ENCODE peak calls at places on chromosomes 4 and X, in six cellular contexts. One of them, this sample, is unnamed.

GRCh38 chr4:86011117-86011516 is 348.7 kb downstream of the MAPK10 start:
- DNase-seq in mesothelial cell of epicardium: no peak
- DNase-seq in suprapubic skin: no peak
- DNase-seq in A549: no peak
- DNase-seq in tibial artery: no peak
- DNase-seq in Peyer's patch: no peak
- DNase-seq in this sample: no peak

GRCh38 chrX:101190736-101191135 is 28.9 kb upstream of the DRP2 start:
- DNase-seq in mesothelial cell of epicardium: no peak
- DNase-seq in suprapubic skin: no peak
- DNase-seq in A549: no peak
- DNase-seq in tibial artery: no peak
- DNase-seq in Peyer's patch: no peak
- DNase-seq in this sample: no peak

GRCh38 chr4:145938618-145939177 is at the start of gene ZNF827:
- DNase-seq in mesothelial cell of epicardium: peak; percentile 27
- DNase-seq in suprapubic skin: peak; percentile 67
- DNase-seq in A549: peak; percentile 73
- DNase-seq in tibial artery: peak; percentile 83
- DNase-seq in Peyer's patch: peak; percentile 88
- DNase-seq in this sample: peak; percentile 78

GRCh38 chr4:176780995-176781738 is 11.6 kb downstream of the VEGFC start:
- DNase-seq in mesothelial cell of epicardium: no peak
- DNase-seq in suprapubic skin: no peak
- DNase-seq in A549: peak; percentile 38
- DNase-seq in tibial artery: no peak
- DNase-seq in Peyer's patch: no peak
- DNase-seq in this sample: no peak

GRCh38 chrX:40105016-40105790 is 7.4 kb upstream of the BCOR start:
- DNase-seq in mesothelial cell of epicardium: no peak
- DNase-seq in suprapubic skin: no peak
- DNase-seq in A549: no peak
- DNase-seq in tibial artery: peak; percentile 76
- DNase-seq in Peyer's patch: peak; percentile 72
- DNase-seq in this sample: peak; percentile 57

GRCh38 chr4:140135529-140136021 is 18.4 kb downstream of the MAML3 start:
- DNase-seq in mesothelial cell of epicardium: peak; percentile 60
- DNase-seq in suprapubic skin: no peak
- DNase-seq in A549: peak; percentile 58
- DNase-seq in tibial artery: no peak
- DNase-seq in Peyer's patch: no peak
- DNase-seq in this sample: peak; percentile 15

GRCh38 chr4:69781458-69782418 is 21.3 kb upstream of the SULT1B1 start:
- DNase-seq in mesothelial cell of epicardium: no peak
- DNase-seq in suprapubic skin: no peak
- DNase-seq in A549: no peak
- DNase-seq in tibial artery: no peak
- DNase-seq in Peyer's patch: no peak
- DNase-seq in this sample: no peak

GRCh38 chr4:168854216-168854921 is 155.7 kb downstream of the CBR4 start:
- DNase-seq in mesothelial cell of epicardium: no peak
- DNase-seq in suprapubic skin: no peak
- DNase-seq in A549: no peak
- DNase-seq in tibial artery: no peak
- DNase-seq in Peyer's patch: no peak
- DNase-seq in this sample: no peak

GRCh38 chrX:30065226-30065625 is 150.1 kb upstream of the MAGEB2 start:
- DNase-seq in mesothelial cell of epicardium: no peak
- DNase-seq in suprapubic skin: no peak
- DNase-seq in A549: no peak
- DNase-seq in tibial artery: no peak
- DNase-seq in Peyer's patch: no peak
- DNase-seq in this sample: no peak

GRCh38 chr4:1567808-1568581 is 116.1 kb downstream of the FAM53A start:
- DNase-seq in mesothelial cell of epicardium: no peak
- DNase-seq in suprapubic skin: peak; percentile 57
- DNase-seq in A549: no peak
- DNase-seq in tibial artery: no peak
- DNase-seq in Peyer's patch: no peak
- DNase-seq in this sample: no peak

GRCh38 chr4:168451744-168452394 is 28.4 kb downstream of the DDX60L start:
- DNase-seq in mesothelial cell of epicardium: no peak
- DNase-seq in suprapubic skin: no peak
- DNase-seq in A549: peak; percentile 81
- DNase-seq in tibial artery: no peak
- DNase-seq in Peyer's patch: no peak
- DNase-seq in this sample: no peak

GRCh38 chr4:8008391-8008790 is 68.7 kb upstream of the AFAP1 start:
- DNase-seq in mesothelial cell of epicardium: no peak
- DNase-seq in suprapubic skin: no peak
- DNase-seq in A549: no peak
- DNase-seq in tibial artery: no peak
- DNase-seq in Peyer's patch: no peak
- DNase-seq in this sample: no peak

GRCh38 chr4:55503164-55503563 is 43.5 kb downstream of the CLOCK start:
- DNase-seq in mesothelial cell of epicardium: no peak
- DNase-seq in suprapubic skin: no peak
- DNase-seq in A549: peak; percentile 2
- DNase-seq in tibial artery: no peak
- DNase-seq in Peyer's patch: no peak
- DNase-seq in this sample: no peak

GRCh38 chr4:86961605-86962295 is 26.9 kb downstream of the AFF1 start:
- DNase-seq in mesothelial cell of epicardium: no peak
- DNase-seq in suprapubic skin: no peak
- DNase-seq in A549: peak; percentile 11
- DNase-seq in tibial artery: no peak
- DNase-seq in Peyer's patch: peak; percentile 62
- DNase-seq in this sample: peak; percentile 41

DNA sequence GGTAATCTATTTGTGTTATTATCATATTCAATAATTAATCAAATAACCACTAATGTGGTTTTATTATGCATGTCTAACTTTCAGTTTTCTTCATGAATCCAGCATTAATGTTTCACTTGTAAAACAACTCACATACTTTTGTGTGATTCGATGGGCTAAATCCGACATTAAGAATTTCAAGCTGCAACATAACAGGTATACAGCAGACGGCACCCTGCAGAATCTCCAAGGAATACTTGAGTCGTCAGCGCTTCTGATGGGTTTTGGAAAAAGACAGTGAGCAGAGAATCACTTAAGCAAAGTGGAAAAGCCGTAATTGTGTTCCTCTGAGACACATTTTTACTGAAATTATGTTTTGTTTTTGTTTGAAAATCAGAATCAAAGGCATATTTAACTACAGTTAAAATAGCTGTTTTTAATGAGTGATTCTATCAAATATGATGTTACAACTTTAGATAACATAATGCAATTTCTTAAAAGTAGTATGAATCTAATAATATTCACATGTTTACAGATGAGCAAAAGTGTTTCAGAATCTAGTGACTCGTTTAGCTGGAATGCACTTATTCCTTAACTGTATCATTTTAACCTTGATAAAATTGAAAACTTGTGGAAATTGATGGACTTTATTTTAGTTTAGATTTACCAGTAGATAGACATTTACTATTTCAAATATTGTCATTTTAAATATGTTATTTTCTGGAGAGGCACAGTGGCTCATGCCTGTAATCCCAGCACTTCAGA is 514.8 kb downstream of the CCSER1 start:
- DNase-seq in mesothelial cell of epicardium: no peak
- DNase-seq in suprapubic skin: no peak
- DNase-seq in A549: no peak
- DNase-seq in tibial artery: no peak
- DNase-seq in Peyer's patch: no peak
- DNase-seq in this sample: no peak
- TF ChIP-seq CTCF in mesothelial cell of epicardium: no peak
- TF ChIP-seq CTCF in suprapubic skin: no peak
- TF ChIP-seq CTCF in A549: no peak
- TF ChIP-seq CTCF in tibial artery: no peak
- TF ChIP-seq CTCF in Peyer's patch: no peak
- TF ChIP-seq CTCF in this sample: no peak

GRCh38 chr4:112327950-112328349 is 30.8 kb downstream of the ALPK1 start:
- DNase-seq in mesothelial cell of epicardium: no peak
- DNase-seq in suprapubic skin: no peak
- DNase-seq in A549: peak; percentile 27
- DNase-seq in tibial artery: no peak
- DNase-seq in Peyer's patch: no peak
- DNase-seq in this sample: no peak
- TF ChIP-seq CTCF in mesothelial cell of epicardium: peak; percentile 25
- TF ChIP-seq CTCF in suprapubic skin: no peak
- TF ChIP-seq CTCF in A549: peak; percentile 51
- TF ChIP-seq CTCF in tibial artery: peak; percentile 18
- TF ChIP-seq CTCF in Peyer's patch: no peak
- TF ChIP-seq CTCF in this sample: peak; percentile 26

DNA sequence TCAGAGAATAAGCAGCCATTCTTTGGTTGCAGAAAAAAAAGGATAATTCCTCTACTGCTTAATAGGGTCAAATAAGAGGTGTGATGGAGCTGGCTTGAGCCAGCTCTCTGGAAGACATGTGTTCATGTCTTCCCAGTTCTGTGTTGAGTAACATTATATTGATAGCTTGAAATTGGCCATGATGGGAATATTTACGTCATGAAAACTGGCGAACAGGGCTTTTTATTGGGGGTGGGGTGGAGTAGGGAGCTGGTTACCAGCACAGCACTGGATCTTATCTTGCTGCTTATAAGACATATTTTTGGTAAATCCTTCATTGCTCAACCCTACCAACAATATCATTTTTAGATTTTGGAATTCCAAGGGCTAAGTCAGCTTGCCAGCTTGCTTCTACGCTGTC is 25.4 kb upstream of the GBA3 start:
- DNase-seq in mesothelial cell of epicardium: no peak
- DNase-seq in suprapubic skin: no peak
- DNase-seq in A549: no peak
- DNase-seq in tibial artery: no peak
- DNase-seq in Peyer's patch: no peak
- DNase-seq in this sample: no peak
- TF ChIP-seq CTCF in mesothelial cell of epicardium: no peak
- TF ChIP-seq CTCF in suprapubic skin: no peak
- TF ChIP-seq CTCF in A549: no peak
- TF ChIP-seq CTCF in tibial artery: no peak
- TF ChIP-seq CTCF in Peyer's patch: no peak
- TF ChIP-seq CTCF in this sample: no peak

GRCh38 chr4:118740869-118741268 is 55.7 kb downstream of the METTL14 start:
- DNase-seq in mesothelial cell of epicardium: no peak
- DNase-seq in suprapubic skin: no peak
- DNase-seq in A549: no peak
- DNase-seq in tibial artery: no peak
- DNase-seq in Peyer's patch: no peak
- DNase-seq in this sample: no peak
- TF ChIP-seq CTCF in mesothelial cell of epicardium: peak; percentile 90
- TF ChIP-seq CTCF in suprapubic skin: no peak
- TF ChIP-seq CTCF in A549: peak; percentile 40
- TF ChIP-seq CTCF in tibial artery: peak; percentile 52
- TF ChIP-seq CTCF in Peyer's patch: no peak
- TF ChIP-seq CTCF in this sample: peak; percentile 50